ENCODE peak calls at places on chromosome 3, in four cellular contexts. O is coronary artery, Q is astrocyte, H is A549. U is an unnamed sample.

GRCh38 chr3:9669720-9670432 is 20.6 kb downstream of the MTMR14 start:
- DNase-seq in Q (no peak), H (no peak), O (no peak), U (no peak)

GRCh38 chr3:186220365-186220764 is 111.5 kb upstream of the ETV5 start:
- DNase-seq in H (peak), Q (no peak), O (no peak), U (no peak)

GRCh38 chr3:183123891-183124290 is 24.6 kb upstream of the MCCC1 start:
- DNase-seq in Q (peak), H (no peak), O (no peak), U (no peak)

GRCh38 chr3:141499304-141499703 is 12.5 kb downstream of the RASA2 start:
- DNase-seq in O (no peak), Q (no peak), H (no peak), U (no peak)

GRCh38 chr3:100708989-100709839 is at the start of gene TFG:
- DNase-seq in H (peak), O (peak), Q (peak), U (peak)

GRCh38 chr3:66722675-66723074 is 221.9 kb upstream of the LRIG1 start:
- DNase-seq in Q (peak), O (peak), H (peak), U (peak)

GRCh38 chr3:143331336-143331735 is 211.8 kb downstream of the CHST2 start:
- DNase-seq in Q (peak), O (no peak), H (no peak), U (peak)

GRCh38 chr3:149480326-149481017 is 6.0 kb downstream of the TM4SF4 start:
- DNase-seq in Q (peak), H (peak), O (peak), U (peak)

GRCh38 chr3:138479355-138479964 is 45.0 kb downstream of the ESYT3 start:
- DNase-seq in O (no peak), H (peak), Q (peak), U (peak)

GRCh38 chr3:159782724-159783421 is 205.8 kb upstream of the IL12A start:
- DNase-seq in H (peak), Q (no peak), O (no peak), U (no peak)

GRCh38 chr3:48411606-48412374 is 18.1 kb downstream of the PLXNB1 start:
- DNase-seq in O (no peak), Q (no peak), H (no peak), U (no peak)

GRCh38 chr3:45011756-45012441 is 14.2 kb upstream of the CLEC3B start:
- DNase-seq in O (peak), H (no peak), Q (peak), U (peak)

GRCh38 chr3:129599073-129599472 is 7.4 kb downstream of the PLXND1 start:
- DNase-seq in H (no peak), Q (no peak), O (no peak), U (no peak)

GRCh38 chr3:100226712-100227429 is 33.9 kb upstream of the TBC1D23 start:
- DNase-seq in Q (peak), O (no peak), H (no peak), U (peak)

GRCh38 chr3:122001892-122002291 is 20.2 kb downstream of the ILDR1 start:
- DNase-seq in H (no peak), O (no peak), Q (no peak), U (no peak)

GRCh38 chr3:29697989-29698388 is 417.1 kb downstream of the RBMS3 start:
- DNase-seq in Q (peak), O (no peak), H (no peak), U (peak)

GRCh38 chr3:149801200-149801599 is 8.8 kb upstream of the ANKUB1 start:
- DNase-seq in O (no peak), H (no peak), Q (no peak), U (no peak)

GRCh38 chr3:105387122-105387751 is 20.5 kb downstream of the ALCAM start:
- DNase-seq in H (peak), O (no peak), Q (peak), U (no peak)
- H3K27ac ChIP-seq in H (peak), O (no peak), Q (peak), U (peak)

DNA sequence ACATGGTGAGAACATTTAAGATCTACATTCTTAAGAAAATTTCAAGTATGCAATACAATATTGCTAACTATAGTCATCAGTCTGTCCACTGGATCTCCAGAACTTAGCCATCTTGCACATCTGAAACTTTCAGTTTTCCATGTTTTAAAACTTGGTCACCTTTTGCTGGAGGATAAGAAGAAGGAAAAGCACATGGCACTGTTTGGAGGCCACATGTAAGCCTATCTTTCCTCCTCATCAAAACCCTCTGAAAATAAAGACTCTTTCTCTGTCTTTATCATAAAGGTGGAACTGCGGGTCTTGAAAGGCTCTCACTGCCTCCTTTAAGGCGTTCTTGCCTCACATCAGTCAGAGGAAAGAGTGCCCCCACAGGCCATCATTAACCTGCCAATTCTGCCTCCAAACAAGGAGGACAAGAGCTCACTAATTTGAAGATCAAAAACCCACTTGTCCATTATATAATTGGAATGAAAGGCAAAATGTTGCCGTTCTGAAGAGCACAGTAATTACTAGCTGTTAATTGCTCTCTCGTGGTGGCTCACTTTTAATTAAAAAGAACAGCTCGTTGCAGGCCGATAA is 157.8 kb downstream of the MECOM start:
- DNase-seq in H (peak), O (no peak), Q (no peak), U (no peak)
- TF ChIP-seq CTCF in H (peak), O (no peak), Q (no peak), U (peak)

GRCh38 chr3:188288153-188288552 is 134.2 kb downstream of the LPP start:
- DNase-seq in Q (no peak), H (no peak), O (no peak), U (no peak)
- H3K27ac ChIP-seq in Q (no peak), H (no peak), O (peak), U (no peak)

DNA sequence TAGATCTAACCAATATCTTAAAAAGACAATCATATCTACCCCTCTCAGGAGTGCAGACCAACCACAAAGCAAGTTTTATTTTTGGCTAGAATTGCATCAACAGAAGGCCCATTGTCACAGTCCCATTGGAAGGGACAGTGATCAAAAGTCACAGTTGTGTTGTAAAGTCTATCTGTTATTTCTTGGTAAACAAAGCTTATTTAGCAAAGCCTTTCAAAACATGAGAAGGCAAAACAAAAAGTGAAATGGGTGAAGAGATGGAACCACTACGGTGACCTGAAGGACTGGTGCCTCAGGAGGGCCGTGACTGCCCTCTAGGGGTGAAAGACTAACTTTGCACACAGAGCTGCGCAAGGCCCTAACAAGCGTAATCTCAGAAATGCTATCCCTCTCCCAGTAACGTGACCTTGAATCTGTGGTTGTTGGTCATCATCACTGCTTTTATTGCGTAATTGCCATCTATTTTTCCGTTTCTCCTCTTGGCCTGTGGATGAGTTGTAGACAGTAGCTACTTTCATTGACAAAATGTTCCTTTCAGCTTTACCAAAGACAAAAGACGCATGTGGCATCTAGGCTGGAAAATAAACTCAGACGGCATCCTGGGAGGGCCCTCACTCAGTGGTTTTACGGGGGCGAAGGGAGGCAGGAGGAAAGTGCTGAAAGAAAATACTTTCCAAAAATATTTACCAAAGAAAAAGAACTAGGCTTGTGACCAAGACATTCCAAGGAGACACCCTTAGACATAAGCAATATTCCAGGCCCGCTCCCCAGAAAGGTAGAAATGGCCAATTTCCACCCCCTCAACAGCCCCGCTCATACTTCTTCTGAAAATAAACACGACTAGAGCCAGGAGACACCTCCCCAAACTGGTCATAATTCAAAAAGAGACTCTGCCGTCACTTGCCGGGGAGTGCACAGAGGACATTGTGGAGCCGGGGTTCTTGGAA is 79.4 kb downstream of the FRMD4B start:
- DNase-seq in Q (peak), H (peak), O (peak), U (peak)
- TF ChIP-seq CTCF in Q (peak), H (peak), O (peak), U (peak)

GRCh38 chr3:147405552-147406254 is 640 bp downstream of the ZIC4 start:
- DNase-seq in O (peak), H (no peak), Q (no peak), U (no peak)
- H3K27ac ChIP-seq in O (no peak), H (no peak), Q (peak), U (no peak)

DNA sequence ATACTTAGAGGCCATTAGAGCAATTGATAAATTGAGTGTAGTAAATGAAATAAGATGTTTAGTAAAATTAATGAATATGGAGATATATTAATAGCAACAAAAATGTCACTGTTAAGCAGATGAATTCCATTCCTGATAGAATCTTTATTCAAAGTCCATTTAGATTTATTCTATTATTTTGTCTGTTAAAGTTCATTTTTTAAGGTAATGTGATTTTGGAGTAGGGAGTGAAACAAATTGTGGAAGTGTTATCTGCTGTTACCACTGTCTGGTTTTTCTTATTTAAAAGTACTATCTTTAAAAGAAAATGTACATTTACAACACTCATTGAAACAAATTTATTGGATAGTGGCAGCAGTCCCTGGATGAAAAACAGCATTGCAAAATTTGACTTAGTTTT is 70.4 kb downstream of the PPM1L start:
- DNase-seq in O (no peak), Q (no peak), H (no peak), U (no peak)
- TF ChIP-seq CTCF in O (no peak), Q (no peak), H (no peak), U (no peak)

GRCh38 chr3:59116138-59116537 is 66.3 kb upstream of the CFAP20DC start:
- DNase-seq in H (no peak), O (no peak), Q (no peak), U (no peak)

GRCh38 chr3:59121346-59122144 is 71.7 kb upstream of the CFAP20DC start:
- DNase-seq in H (no peak), Q (no peak), O (no peak), U (no peak)

GRCh38 chr3:59118928-59119327 is 69.1 kb upstream of the CFAP20DC start:
- DNase-seq in Q (no peak), H (no peak), O (no peak), U (no peak)

GRCh38 chr3:59115355-59116136 is 65.7 kb upstream of the CFAP20DC start:
- DNase-seq in H (no peak), Q (no peak), O (no peak), U (no peak)

DNA sequence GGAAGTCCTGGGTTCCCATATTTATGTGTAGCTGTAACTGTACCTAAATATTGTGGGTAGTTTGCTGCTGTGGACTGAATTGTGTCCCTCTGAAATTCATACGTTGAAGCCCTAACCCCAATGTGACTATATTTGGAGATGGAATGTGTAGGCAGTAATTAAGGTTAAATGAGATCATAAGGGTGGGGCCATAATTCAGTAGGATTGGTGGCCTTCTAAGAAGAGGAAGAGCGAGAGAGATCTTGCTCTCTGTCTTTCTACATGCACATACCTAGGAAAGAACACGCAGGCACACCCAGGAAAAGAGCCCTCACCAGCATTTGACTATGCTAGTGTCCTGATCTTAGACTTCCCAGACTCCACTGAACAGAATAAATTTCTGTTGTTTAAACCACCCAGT is 67.6 kb upstream of the CFAP20DC start:
- DNase-seq in Q (no peak), O (no peak), H (no peak), U (no peak)
- H3K27ac ChIP-seq in Q (no peak), O (no peak), H (no peak), U (no peak)

DNA sequence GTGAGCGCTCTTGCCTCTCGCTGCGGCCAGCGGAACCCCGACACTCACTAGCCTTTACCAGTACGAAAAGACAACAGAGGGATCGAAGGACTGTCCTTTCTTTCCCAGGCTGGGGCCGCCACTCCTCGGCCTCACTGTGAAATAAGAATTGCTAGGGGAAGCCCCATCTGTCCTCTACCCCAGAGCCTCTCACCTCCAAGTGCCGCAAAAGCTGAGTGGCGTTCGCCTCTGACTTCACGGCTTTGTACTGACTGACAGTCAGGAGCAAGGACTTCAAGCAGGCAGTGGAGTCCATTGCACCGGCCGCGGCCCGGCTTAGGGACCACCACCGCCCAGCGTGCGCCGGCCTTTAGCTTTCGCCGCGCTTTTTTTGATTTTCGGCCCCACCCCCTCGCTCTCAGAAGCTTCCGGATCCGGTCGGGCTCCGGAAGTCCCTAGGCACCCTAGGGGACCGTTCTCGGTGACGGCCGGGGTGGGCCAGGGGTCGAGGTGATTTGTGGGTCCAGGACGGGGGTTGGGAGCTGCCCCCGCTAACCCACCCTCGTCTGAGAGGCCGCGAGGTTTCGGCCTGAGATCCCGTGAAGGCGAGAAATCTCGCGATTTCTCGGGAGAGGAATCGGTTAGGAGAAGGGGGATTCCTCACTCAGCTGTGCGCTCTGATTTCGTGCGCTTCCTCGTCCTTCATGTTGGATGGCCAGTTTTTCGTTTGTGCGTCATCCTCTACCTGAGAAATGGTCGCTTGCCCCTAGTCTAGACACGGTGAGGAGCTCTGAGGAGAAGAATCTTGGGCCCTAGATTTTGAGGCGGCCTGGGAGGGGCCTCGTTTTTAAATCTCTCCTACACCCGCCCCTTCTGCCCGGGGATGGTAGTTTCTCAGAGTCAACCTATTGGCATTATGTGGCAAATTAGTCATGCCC is at the start of the genes CIP2A and DZIP3:
- DNase-seq in H (peak), Q (peak), O (peak), U (peak)
- TF ChIP-seq CTCF in H (no peak), Q (no peak), O (no peak), U (no peak)

DNA sequence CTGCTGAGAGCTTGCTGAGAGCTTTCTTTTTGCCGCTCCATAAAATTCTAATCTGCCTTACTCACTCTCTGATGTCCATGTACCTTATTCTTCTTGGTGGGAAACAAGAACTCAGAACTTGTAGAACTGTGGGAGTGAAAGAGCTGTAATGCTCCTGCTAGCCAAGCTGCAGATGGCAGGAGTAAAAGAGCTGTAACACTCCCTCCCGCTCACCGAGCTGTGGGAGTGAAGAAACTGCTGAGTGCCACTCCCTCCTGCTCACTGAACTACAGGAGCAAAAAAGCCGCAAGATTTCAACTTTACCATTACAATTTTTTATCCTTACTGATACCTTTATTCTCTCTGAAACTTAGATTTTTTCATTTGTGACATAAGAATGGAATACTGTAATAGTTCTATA is 199.1 kb downstream of the SI start:
- DNase-seq in H (no peak), Q (no peak), O (no peak), U (no peak)
- H3K27ac ChIP-seq in H (no peak), Q (no peak), O (no peak), U (no peak)